ENCODE peak calls at places on chromosomes 6 and 20, in five cellular contexts. Z is OCI-LY7, O is mucosa of descending colon, I is cardiac fibroblast, F is fibroblast of mammary gland. B is an unnamed sample.

GRCh38 chr6:122035193-122035592 is 364.3 kb upstream of the HSF2 start:
- DNase-seq in Z (no peak), O (no peak), I (no peak), F (peak; percentile 2), B (no peak)

GRCh38 chr6:38909020-38909730 is 139.4 kb upstream of the GLP1R start:
- DNase-seq in I (no peak), Z (no peak), O (peak; percentile 2), F (no peak), B (peak; percentile 3)

GRCh38 chr20:56451056-56451765 is 17.2 kb upstream of the RTF2 start:
- DNase-seq in Z (no peak), O (no peak), F (no peak), I (no peak), B (peak; percentile 22)

GRCh38 chr6:85192186-85192585 is 257.7 kb upstream of the NT5E start:
- DNase-seq in Z (no peak), O (no peak), F (peak; percentile 85), I (peak; percentile 36), B (no peak)

GRCh38 chr6:137903933-137904821 is 37.1 kb downstream of the TNFAIP3 start:
- DNase-seq in F (peak; percentile 58), I (no peak), O (no peak), Z (peak; percentile 73), B (peak; percentile 83)

GRCh38 chr6:161507375-161507774 is 233.5 kb upstream of the AGPAT4 start:
- DNase-seq in Z (no peak), I (no peak), O (no peak), F (no peak), B (no peak)

GRCh38 chr20:31485450-31486339 is 10.6 kb downstream of the REM1 start:
- DNase-seq in O (peak; percentile 38), F (peak; percentile 33), Z (no peak), I (peak; percentile 92), B (no peak)

GRCh38 chr6:63351995-63352586 is 32.3 kb upstream of the LGSN start:
- DNase-seq in O (no peak), I (peak; percentile 80), F (peak; percentile 87), Z (peak; percentile 41), B (peak; percentile 71)

GRCh38 chr6:158686791-158687381 is 37.0 kb downstream of the SYTL3 start:
- DNase-seq in O (no peak), Z (no peak), F (no peak), I (no peak), B (no peak)

GRCh38 chr6:30688569-30688968 is 2.1 kb upstream of the PPP1R18 start:
- DNase-seq in I (no peak), F (no peak), Z (peak; percentile 82), O (no peak), B (no peak)

GRCh38 chr6:125670586-125670985 is 78.8 kb upstream of the HEY2 start:
- DNase-seq in F (no peak), O (no peak), I (no peak), Z (no peak), B (peak; percentile 5)

GRCh38 chr6:99467509-99468106 is 42.5 kb upstream of the PNISR start:
- DNase-seq in F (peak; percentile 49), O (no peak), I (peak; percentile 51), Z (peak; percentile 54), B (peak; percentile 25)

GRCh38 chr20:1952737-1953530 is 40.9 kb downstream of the PDYN start:
- DNase-seq in I (no peak), O (no peak), F (no peak), Z (peak; percentile 53), B (peak; percentile 30)

GRCh38 chr20:1567392-1568165 is 10.1 kb upstream of the SIRPD start:
- DNase-seq in O (no peak), Z (no peak), I (peak; percentile 12), F (peak; percentile 70), B (peak; percentile 87)

GRCh38 chr6:75220365-75220764 is 14.5 kb upstream of the COL12A1 start:
- DNase-seq in F (peak; percentile 81), I (peak; percentile 62), O (no peak), Z (no peak), B (no peak)

GRCh38 chr6:158031445-158032353 is 50.0 kb downstream of the SYNJ2 start:
- DNase-seq in O (no peak), F (peak; percentile 99), I (peak; percentile 73), Z (no peak), B (no peak)

DNA sequence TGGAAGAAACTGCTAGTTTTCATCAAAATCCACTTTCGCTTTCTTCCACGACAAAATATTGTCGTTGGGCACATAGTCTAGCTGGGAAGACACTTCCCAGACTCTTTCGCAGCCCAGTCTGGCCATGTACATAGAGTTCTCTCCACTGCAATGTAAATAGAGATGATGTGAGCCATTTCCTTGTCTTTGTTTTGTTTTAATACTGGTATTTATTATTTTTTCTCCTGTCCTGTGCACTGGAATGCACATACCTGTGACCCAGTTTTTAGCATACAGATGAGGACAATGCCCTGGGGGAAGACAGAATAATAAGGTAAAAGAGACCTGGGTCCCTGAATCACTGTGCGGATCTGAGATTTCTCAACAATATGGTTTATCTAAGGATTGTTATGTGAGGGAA is 149.5 kb upstream of the BMP5 start:
- DNase-seq in Z (no peak), I (no peak), O (no peak), F (no peak), B (peak; percentile 84)
- H3K4me3 ChIP-seq in Z (no peak overlapping the region), I (no peak overlapping the region), O (no peak overlapping the region), F (no peak overlapping the region), B (no peak overlapping the region)

GRCh38 chr6:133989525-133989924 is 36.5 kb downstream of the TBPL1 start:
- DNase-seq in F (no peak), Z (no peak), O (no peak), I (no peak), B (no peak)
- TF ChIP-seq CTCF in F (no peak), Z (no peak), O (no peak), I (no peak), B (no peak)

GRCh38 chr6:46016063-46016608 is 476 bp upstream of the CLIC5 start:
- DNase-seq in Z (no peak), F (no peak), O (no peak), I (no peak), B (no peak)

GRCh38 chr6:46013639-46014038 is 2.0 kb downstream of the CLIC5 start:
- DNase-seq in I (no peak), F (no peak), O (no peak), Z (no peak), B (no peak)

GRCh38 chr6:46014511-46015118 is 1.0 kb downstream of the CLIC5 start:
- DNase-seq in O (peak; percentile 66), Z (no peak), F (no peak), I (no peak), B (no peak)

GRCh38 chr6:46015119-46015968 is at the start of gene CLIC5:
- DNase-seq in F (no peak), Z (no peak), O (peak; percentile 72), I (no peak), B (no peak)

DNA sequence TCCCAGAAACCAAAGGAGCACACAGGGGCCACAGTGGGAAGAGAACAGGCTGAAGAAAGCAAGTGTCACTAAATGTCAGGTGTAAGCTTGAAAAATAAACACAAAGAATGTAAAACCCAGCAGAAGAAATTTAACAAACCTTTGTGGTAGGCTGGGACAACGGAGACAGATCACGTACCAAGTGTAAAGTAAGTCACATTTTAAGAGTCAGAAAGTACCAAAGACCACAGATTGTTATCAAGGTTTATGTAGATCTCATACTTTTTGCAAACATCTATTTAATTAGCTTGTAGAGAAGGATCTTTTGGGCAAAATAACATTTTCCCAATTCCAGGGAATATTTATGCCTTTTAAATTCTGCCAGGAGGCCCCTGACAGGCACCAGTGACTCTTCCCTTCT is 1.6 kb downstream of the CLIC5 start:
- DNase-seq in I (no peak), F (no peak), O (no peak), Z (no peak), B (no peak)
- H3K4me3 ChIP-seq in I (no peak overlapping the region), F (no peak overlapping the region), O (no peak overlapping the region), Z (no peak overlapping the region), B (no peak overlapping the region)

GRCh38 chr6:47357827-47358226 is 48.1 kb upstream of the TNFRSF21 start:
- DNase-seq in F (no peak), Z (peak; percentile 59), I (no peak), O (no peak), B (no peak)
- TF ChIP-seq CTCF in F (no peak), Z (no peak), I (no peak), O (no peak), B (no peak)

B was measured in epithelial cell of esophagus.